ENCODE peak calls at places on chromosomes 3 and 15, in four cellular contexts. One of them, this sample, is unnamed.

GRCh38 chr3:171193693-171194092 is 167.2 kb upstream of the SLC2A2 start:
- DNase-seq in HL-60: no peak
- DNase-seq in GM12878: no peak
- DNase-seq in K562: no peak
- DNase-seq in this sample: no peak

GRCh38 chr3:119175869-119176756 is 2.7 kb downstream of the UPK1B start:
- DNase-seq in HL-60: no peak
- DNase-seq in GM12878: no peak
- DNase-seq in K562: no peak
- DNase-seq in this sample: no peak

GRCh38 chr3:116958291-116958690 is 248.7 kb downstream of the TUSC7 start:
- DNase-seq in HL-60: no peak
- DNase-seq in GM12878: no peak
- DNase-seq in K562: no peak
- DNase-seq in this sample: no peak

GRCh38 chr3:51711352-51712019 is 4.6 kb downstream of the GRM2 start:
- DNase-seq in HL-60: no peak
- DNase-seq in GM12878: no peak
- DNase-seq in K562: no peak
- DNase-seq in this sample: peak

GRCh38 chr3:106338582-106339219 is 469.9 kb upstream of the CBLB start:
- DNase-seq in HL-60: no peak
- DNase-seq in GM12878: no peak
- DNase-seq in K562: no peak
- DNase-seq in this sample: no peak

GRCh38 chr3:49673715-49674490 is at the start of gene APEH:
- DNase-seq in HL-60: peak
- DNase-seq in GM12878: peak
- DNase-seq in K562: peak
- DNase-seq in this sample: peak

GRCh38 chr15:70142072-70142321 is 44.3 kb upstream of the TLE3 start:
- DNase-seq in HL-60: no peak
- DNase-seq in GM12878: no peak
- DNase-seq in K562: no peak
- DNase-seq in this sample: no peak

GRCh38 chr3:17942856-17943255 is 200.4 kb upstream of the TBC1D5 start:
- DNase-seq in HL-60: no peak
- DNase-seq in GM12878: no peak
- DNase-seq in K562: no peak
- DNase-seq in this sample: no peak

GRCh38 chr3:31198890-31199289 is 304.4 kb upstream of the GADL1 start:
- DNase-seq in HL-60: no peak
- DNase-seq in GM12878: no peak
- DNase-seq in K562: no peak
- DNase-seq in this sample: no peak

GRCh38 chr15:65931221-65931620 is 61.9 kb downstream of the RAB11A start:
- DNase-seq in HL-60: no peak
- DNase-seq in GM12878: no peak
- DNase-seq in K562: no peak
- DNase-seq in this sample: no peak

GRCh38 chr15:80885180-80885579 is 104.4 kb downstream of the MESD start:
- DNase-seq in HL-60: no peak
- DNase-seq in GM12878: no peak
- DNase-seq in K562: no peak
- DNase-seq in this sample: no peak

GRCh38 chr3:106007512-106007911 is 138.7 kb upstream of the CBLB start:
- DNase-seq in HL-60: no peak
- DNase-seq in GM12878: no peak
- DNase-seq in K562: no peak
- DNase-seq in this sample: no peak

GRCh38 chr3:132837615-132838014 is 115.4 kb upstream of the NPHP3 start:
- DNase-seq in HL-60: no peak
- DNase-seq in GM12878: no peak
- DNase-seq in K562: no peak
- DNase-seq in this sample: no peak

GRCh38 chr15:90340345-90340744 is 11.7 kb upstream of the ZNF774 start:
- DNase-seq in HL-60: no peak
- DNase-seq in GM12878: no peak
- DNase-seq in K562: peak
- DNase-seq in this sample: no peak

GRCh38 chr3:76024640-76025039 is 239.3 kb upstream of the ZNF717 start:
- DNase-seq in HL-60: no peak
- DNase-seq in GM12878: no peak
- DNase-seq in K562: no peak
- DNase-seq in this sample: no peak

GRCh38 chr3:50358355-50358926 is 880 bp downstream of the TMEM115 start:
- DNase-seq in HL-60: no peak
- DNase-seq in GM12878: no peak
- DNase-seq in K562: no peak
- DNase-seq in this sample: no peak

GRCh38 chr15:89898628-89899302 is 5.0 kb upstream of the AP3S2 start:
- DNase-seq in HL-60: peak
- DNase-seq in GM12878: no peak
- DNase-seq in K562: peak
- DNase-seq in this sample: peak

GRCh38 chr15:82789491-82789890 is 16.4 kb downstream of the FSD2 start:
- DNase-seq in HL-60: no peak
- DNase-seq in GM12878: no peak
- DNase-seq in K562: peak
- DNase-seq in this sample: no peak

GRCh38 chr3:172717493-172718088 is 6.7 kb upstream of the NCEH1 start:
- DNase-seq in HL-60: no peak
- DNase-seq in GM12878: no peak
- DNase-seq in K562: no peak
- DNase-seq in this sample: no peak

GRCh38 chr15:78291052-78291451 is 8.4 kb downstream of the SKIC8 start:
- DNase-seq in HL-60: no peak
- DNase-seq in GM12878: no peak
- DNase-seq in K562: no peak
- DNase-seq in this sample: no peak

GRCh38 chr15:99010743-99011142 is 3.2 kb upstream of the PGPEP1L start:
- DNase-seq in HL-60: no peak
- DNase-seq in GM12878: no peak
- DNase-seq in K562: no peak
- DNase-seq in this sample: no peak
- TF ChIP-seq SPI1 in HL-60: no peak
- TF ChIP-seq SPI1 in GM12878: no peak
- TF ChIP-seq SPI1 in K562: no peak
- TF ChIP-seq SPI1 in this sample: no peak

GRCh38 chr15:84575493-84575892 is 25.3 kb upstream of the ZSCAN2 start:
- DNase-seq in HL-60: no peak
- DNase-seq in GM12878: no peak
- DNase-seq in K562: no peak
- DNase-seq in this sample: no peak

GRCh38 chr15:84572231-84572630 is 28.6 kb upstream of the ZSCAN2 start:
- DNase-seq in HL-60: no peak
- DNase-seq in GM12878: no peak
- DNase-seq in K562: no peak
- DNase-seq in this sample: no peak

DNA sequence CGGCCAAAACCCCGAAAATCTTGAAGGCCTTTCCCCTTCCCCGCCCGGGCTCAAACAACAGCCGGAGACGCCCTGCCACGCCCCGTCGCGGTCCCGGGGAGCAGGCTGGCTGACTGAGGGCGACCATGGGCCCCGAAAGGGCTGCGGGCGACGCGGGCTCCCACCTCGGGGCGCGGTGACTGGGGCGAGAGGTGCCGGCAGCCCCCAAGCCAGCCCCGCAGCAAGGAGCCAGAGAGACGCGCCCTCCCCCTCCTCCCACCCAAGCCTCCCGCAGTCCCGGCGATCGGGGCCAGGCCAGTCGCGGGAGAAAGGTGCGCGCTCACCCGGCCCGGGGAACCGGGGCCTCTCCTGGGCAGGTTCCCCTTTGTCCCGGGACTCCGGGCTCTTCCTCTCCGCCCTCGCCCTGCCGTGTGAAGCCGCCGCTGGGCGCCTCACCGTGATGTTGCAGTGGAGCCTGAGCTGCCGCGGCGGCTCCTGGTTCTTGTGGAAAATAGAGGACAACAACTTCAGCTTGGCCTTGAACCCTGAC is 30.6 kb upstream of the ZSCAN2 start:
- DNase-seq in HL-60: peak
- DNase-seq in GM12878: no peak
- DNase-seq in K562: peak
- DNase-seq in this sample: peak
- TF ChIP-seq SPI1 in HL-60: no peak
- TF ChIP-seq SPI1 in GM12878: no peak
- TF ChIP-seq SPI1 in K562: no peak
- TF ChIP-seq SPI1 in this sample: no peak

GRCh38 chr15:51265037-51265555 is 73.3 kb downstream of the CYP19A1 start:
- DNase-seq in HL-60: no peak
- DNase-seq in GM12878: no peak
- DNase-seq in K562: no peak
- DNase-seq in this sample: no peak

GRCh38 chr15:51263726-51264125 is 74.7 kb downstream of the CYP19A1 start:
- DNase-seq in HL-60: no peak
- DNase-seq in GM12878: no peak
- DNase-seq in K562: no peak
- DNase-seq in this sample: no peak

GRCh38 chr15:51255533-51255932 is 82.9 kb downstream of the CYP19A1 start:
- DNase-seq in HL-60: no peak
- DNase-seq in GM12878: no peak
- DNase-seq in K562: no peak
- DNase-seq in this sample: no peak

GRCh38 chr15:51262468-51262867 is 75.9 kb downstream of the CYP19A1 start:
- DNase-seq in HL-60: peak
- DNase-seq in GM12878: no peak
- DNase-seq in K562: no peak
- DNase-seq in this sample: no peak

DNA sequence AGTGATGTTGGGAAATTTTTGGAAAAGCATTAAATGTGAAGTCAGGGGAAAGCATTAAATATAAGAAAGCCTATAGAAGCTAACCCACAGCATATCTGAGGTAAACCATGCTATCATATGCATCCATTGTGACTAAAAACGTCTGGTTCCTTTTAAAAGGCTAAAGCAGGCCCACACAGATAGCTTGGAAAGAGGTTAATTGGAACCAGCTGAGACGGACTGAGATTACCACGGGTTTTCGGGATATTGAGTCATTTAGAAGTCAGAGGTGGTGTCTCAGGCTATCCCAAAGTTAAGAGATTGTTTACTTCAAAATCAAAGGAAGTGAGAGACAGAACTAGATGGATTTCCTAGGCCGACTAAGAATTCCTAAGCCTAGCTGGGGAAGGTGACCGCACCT is 78.1 kb downstream of the CYP19A1 start:
- DNase-seq in HL-60: no peak
- DNase-seq in GM12878: no peak
- DNase-seq in K562: no peak
- DNase-seq in this sample: no peak
- TF ChIP-seq SPI1 in HL-60: no peak
- TF ChIP-seq SPI1 in GM12878: no peak
- TF ChIP-seq SPI1 in K562: no peak
- TF ChIP-seq SPI1 in this sample: no peak

DNA sequence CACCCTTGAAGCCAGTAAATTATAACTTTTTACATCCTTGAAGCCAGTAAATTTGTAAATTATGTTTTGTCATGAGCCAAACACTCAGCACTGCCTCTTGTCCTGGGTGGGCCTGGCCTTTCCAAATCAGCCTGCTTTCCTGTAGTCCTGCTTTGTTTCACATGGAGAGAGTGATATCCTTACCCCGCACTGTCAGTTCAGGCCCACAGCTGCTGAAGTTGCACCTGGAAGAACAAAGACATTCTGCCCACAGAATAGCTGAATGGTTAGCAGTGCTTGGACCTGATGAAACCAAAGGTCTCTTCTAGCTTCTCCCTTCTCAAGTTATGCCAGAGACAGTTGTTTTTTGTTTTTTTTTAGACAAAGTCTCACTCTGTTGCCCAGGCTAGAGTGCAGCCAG is 84.2 kb downstream of the GPR156 start:
- DNase-seq in HL-60: no peak
- DNase-seq in GM12878: no peak
- DNase-seq in K562: no peak
- DNase-seq in this sample: no peak
- TF ChIP-seq SPI1 in HL-60: no peak
- TF ChIP-seq SPI1 in GM12878: no peak
- TF ChIP-seq SPI1 in K562: no peak
- TF ChIP-seq SPI1 in this sample: no peak

GRCh38 chr3:37861540-37862051 is at the start of gene CTDSPL:
- DNase-seq in HL-60: no peak
- DNase-seq in GM12878: no peak
- DNase-seq in K562: peak
- DNase-seq in this sample: peak

GRCh38 chr3:37862712-37863551 is 1.3 kb downstream of the CTDSPL start:
- DNase-seq in HL-60: no peak
- DNase-seq in GM12878: no peak
- DNase-seq in K562: no peak
- DNase-seq in this sample: no peak

GRCh38 chr3:37863949-37864822 is 2.5 kb downstream of the CTDSPL start:
- DNase-seq in HL-60: no peak
- DNase-seq in GM12878: no peak
- DNase-seq in K562: no peak
- DNase-seq in this sample: no peak

GRCh38 chr3:37863552-37863865 is 1.8 kb downstream of the CTDSPL start:
- DNase-seq in HL-60: no peak
- DNase-seq in GM12878: no peak
- DNase-seq in K562: no peak
- DNase-seq in this sample: no peak

GRCh38 chr3:37862219-37862711 is 585 bp downstream of the CTDSPL start:
- DNase-seq in HL-60: no peak
- DNase-seq in GM12878: no peak
- DNase-seq in K562: peak
- DNase-seq in this sample: peak
- TF ChIP-seq SPI1 in HL-60: no peak
- TF ChIP-seq SPI1 in GM12878: no peak
- TF ChIP-seq SPI1 in K562: no peak
- TF ChIP-seq SPI1 in this sample: no peak

GRCh38 chr3:15667484-15667883 is 65.9 kb downstream of the BTD start:
- DNase-seq in HL-60: no peak
- DNase-seq in GM12878: peak
- DNase-seq in K562: no peak
- DNase-seq in this sample: no peak
- TF ChIP-seq SPI1 in HL-60: no peak
- TF ChIP-seq SPI1 in GM12878: no peak
- TF ChIP-seq SPI1 in K562: no peak
- TF ChIP-seq SPI1 in this sample: no peak

DNA sequence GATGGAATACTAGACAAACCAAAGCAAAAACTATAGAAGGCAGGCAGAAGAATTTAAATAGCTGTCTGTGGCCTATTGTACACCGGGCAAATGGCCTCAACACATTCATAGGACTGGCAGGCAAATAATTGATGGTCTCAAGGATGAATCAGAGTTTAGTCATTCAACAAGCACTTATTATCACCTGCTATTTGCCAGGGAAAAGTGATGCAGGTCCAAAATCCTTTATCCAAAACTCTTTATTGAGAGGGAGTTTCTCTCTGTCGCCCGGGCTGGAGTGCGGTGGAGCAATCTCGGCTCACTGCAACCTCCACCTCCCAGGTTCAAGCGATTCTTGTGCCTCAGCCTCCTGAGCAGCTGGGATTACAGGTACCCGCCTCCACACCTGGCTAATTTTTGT is 2.3 kb downstream of the EIF2AK4 start:
- DNase-seq in HL-60: no peak
- DNase-seq in GM12878: no peak
- DNase-seq in K562: no peak
- DNase-seq in this sample: no peak
- TF ChIP-seq SPI1 in HL-60: no peak
- TF ChIP-seq SPI1 in GM12878: no peak
- TF ChIP-seq SPI1 in K562: no peak
- TF ChIP-seq SPI1 in this sample: no peak

This sample was measured in GM12891.